ENCODE peak calls at places on chromosomes 7 and 10, in seven cellular contexts. One of them, this sample, is unnamed.

GRCh38 chr7:105996860-105997737 is 34.0 kb downstream of the CDHR3 start:
- DNase-seq in stimulated activated naive B cell treated with anti-CD40 and anti-IgM and Interleukin-4, amounts not matched to agents 10 μg/mL and 1 μg/mL and 100 μg/mL, for 72 hours: no peak
- DNase-seq in dermis microvascular lymphatic vessel endothelial cell: no peak
- DNase-seq in stimulated activated CD8-positive, alpha-beta memory T cell treated with anti-CD3 and anti-CD28 coated beads, Interleukin-15, amount 100 ng/mL, for 24 hours: no peak
- DNase-seq in CD4-positive, alpha-beta T cell: no peak
- DNase-seq in activated gamma-delta T cell treated with Interleukin-2 at 50 U/mL for 16 hours: no peak
- DNase-seq in COR-L47: no peak
- DNase-seq in this sample: no peak

GRCh38 chr10:78684954-78685353 is 383.8 kb upstream of the ZMIZ1 start:
- DNase-seq in stimulated activated naive B cell treated with anti-CD40 and anti-IgM and Interleukin-4, amounts not matched to agents 10 μg/mL and 1 μg/mL and 100 μg/mL, for 72 hours: no peak
- DNase-seq in dermis microvascular lymphatic vessel endothelial cell: no peak
- DNase-seq in stimulated activated CD8-positive, alpha-beta memory T cell treated with anti-CD3 and anti-CD28 coated beads, Interleukin-15, amount 100 ng/mL, for 24 hours: no peak
- DNase-seq in CD4-positive, alpha-beta T cell: no peak
- DNase-seq in activated gamma-delta T cell treated with Interleukin-2 at 50 U/mL for 16 hours: no peak
- DNase-seq in COR-L47: no peak
- DNase-seq in this sample: no peak

GRCh38 chr10:44125879-44126675 is 258.8 kb downstream of the CXCL12 start:
- DNase-seq in stimulated activated naive B cell treated with anti-CD40 and anti-IgM and Interleukin-4, amounts not matched to agents 10 μg/mL and 1 μg/mL and 100 μg/mL, for 72 hours: no peak
- DNase-seq in dermis microvascular lymphatic vessel endothelial cell: no peak
- DNase-seq in stimulated activated CD8-positive, alpha-beta memory T cell treated with anti-CD3 and anti-CD28 coated beads, Interleukin-15, amount 100 ng/mL, for 24 hours: no peak
- DNase-seq in CD4-positive, alpha-beta T cell: no peak
- DNase-seq in activated gamma-delta T cell treated with Interleukin-2 at 50 U/mL for 16 hours: no peak
- DNase-seq in COR-L47: no peak
- DNase-seq in this sample: no peak

GRCh38 chr10:127429601-127430312 is 119.4 kb upstream of the NPS start:
- DNase-seq in stimulated activated naive B cell treated with anti-CD40 and anti-IgM and Interleukin-4, amounts not matched to agents 10 μg/mL and 1 μg/mL and 100 μg/mL, for 72 hours: no peak
- DNase-seq in dermis microvascular lymphatic vessel endothelial cell: no peak
- DNase-seq in stimulated activated CD8-positive, alpha-beta memory T cell treated with anti-CD3 and anti-CD28 coated beads, Interleukin-15, amount 100 ng/mL, for 24 hours: no peak
- DNase-seq in CD4-positive, alpha-beta T cell: no peak
- DNase-seq in activated gamma-delta T cell treated with Interleukin-2 at 50 U/mL for 16 hours: no peak
- DNase-seq in COR-L47: no peak
- DNase-seq in this sample: no peak

GRCh38 chr10:7826971-7827370 is 8.7 kb downstream of the TAF3 start:
- DNase-seq in stimulated activated naive B cell treated with anti-CD40 and anti-IgM and Interleukin-4, amounts not matched to agents 10 μg/mL and 1 μg/mL and 100 μg/mL, for 72 hours: no peak
- DNase-seq in dermis microvascular lymphatic vessel endothelial cell: peak; percentile 2
- DNase-seq in stimulated activated CD8-positive, alpha-beta memory T cell treated with anti-CD3 and anti-CD28 coated beads, Interleukin-15, amount 100 ng/mL, for 24 hours: no peak
- DNase-seq in CD4-positive, alpha-beta T cell: no peak
- DNase-seq in activated gamma-delta T cell treated with Interleukin-2 at 50 U/mL for 16 hours: no peak
- DNase-seq in COR-L47: no peak
- DNase-seq in this sample: no peak

GRCh38 chr10:68027429-68027828 is 47.7 kb downstream of the HERC4 start:
- DNase-seq in stimulated activated naive B cell treated with anti-CD40 and anti-IgM and Interleukin-4, amounts not matched to agents 10 μg/mL and 1 μg/mL and 100 μg/mL, for 72 hours: no peak
- DNase-seq in dermis microvascular lymphatic vessel endothelial cell: no peak
- DNase-seq in stimulated activated CD8-positive, alpha-beta memory T cell treated with anti-CD3 and anti-CD28 coated beads, Interleukin-15, amount 100 ng/mL, for 24 hours: no peak
- DNase-seq in CD4-positive, alpha-beta T cell: no peak
- DNase-seq in activated gamma-delta T cell treated with Interleukin-2 at 50 U/mL for 16 hours: no peak
- DNase-seq in COR-L47: no peak
- DNase-seq in this sample: no peak

GRCh38 chr7:116708248-116708647 is 36.3 kb downstream of the MET start:
- DNase-seq in stimulated activated naive B cell treated with anti-CD40 and anti-IgM and Interleukin-4, amounts not matched to agents 10 μg/mL and 1 μg/mL and 100 μg/mL, for 72 hours: no peak
- DNase-seq in dermis microvascular lymphatic vessel endothelial cell: no peak
- DNase-seq in stimulated activated CD8-positive, alpha-beta memory T cell treated with anti-CD3 and anti-CD28 coated beads, Interleukin-15, amount 100 ng/mL, for 24 hours: no peak
- DNase-seq in CD4-positive, alpha-beta T cell: no peak
- DNase-seq in activated gamma-delta T cell treated with Interleukin-2 at 50 U/mL for 16 hours: no peak
- DNase-seq in COR-L47: no peak
- DNase-seq in this sample: no peak

GRCh38 chr7:90824386-90825307 is 228.5 kb downstream of the CDK14 start:
- DNase-seq in stimulated activated naive B cell treated with anti-CD40 and anti-IgM and Interleukin-4, amounts not matched to agents 10 μg/mL and 1 μg/mL and 100 μg/mL, for 72 hours: no peak
- DNase-seq in dermis microvascular lymphatic vessel endothelial cell: peak; percentile 63
- DNase-seq in stimulated activated CD8-positive, alpha-beta memory T cell treated with anti-CD3 and anti-CD28 coated beads, Interleukin-15, amount 100 ng/mL, for 24 hours: no peak
- DNase-seq in CD4-positive, alpha-beta T cell: no peak
- DNase-seq in activated gamma-delta T cell treated with Interleukin-2 at 50 U/mL for 16 hours: no peak
- DNase-seq in COR-L47: peak; percentile 1
- DNase-seq in this sample: no peak

GRCh38 chr10:49056356-49056755 is 59.0 kb downstream of the VSTM4 start:
- DNase-seq in stimulated activated naive B cell treated with anti-CD40 and anti-IgM and Interleukin-4, amounts not matched to agents 10 μg/mL and 1 μg/mL and 100 μg/mL, for 72 hours: no peak
- DNase-seq in dermis microvascular lymphatic vessel endothelial cell: no peak
- DNase-seq in stimulated activated CD8-positive, alpha-beta memory T cell treated with anti-CD3 and anti-CD28 coated beads, Interleukin-15, amount 100 ng/mL, for 24 hours: no peak
- DNase-seq in CD4-positive, alpha-beta T cell: no peak
- DNase-seq in activated gamma-delta T cell treated with Interleukin-2 at 50 U/mL for 16 hours: no peak
- DNase-seq in COR-L47: no peak
- DNase-seq in this sample: no peak

GRCh38 chr10:32189400-32190084 is 133.3 kb upstream of the KIF5B start:
- DNase-seq in stimulated activated naive B cell treated with anti-CD40 and anti-IgM and Interleukin-4, amounts not matched to agents 10 μg/mL and 1 μg/mL and 100 μg/mL, for 72 hours: no peak
- DNase-seq in dermis microvascular lymphatic vessel endothelial cell: peak; percentile 38
- DNase-seq in stimulated activated CD8-positive, alpha-beta memory T cell treated with anti-CD3 and anti-CD28 coated beads, Interleukin-15, amount 100 ng/mL, for 24 hours: no peak
- DNase-seq in CD4-positive, alpha-beta T cell: no peak
- DNase-seq in activated gamma-delta T cell treated with Interleukin-2 at 50 U/mL for 16 hours: no peak
- DNase-seq in COR-L47: no peak
- DNase-seq in this sample: no peak

GRCh38 chr10:32616438-32616837 is 170.5 kb downstream of the CCDC7 start:
- DNase-seq in stimulated activated naive B cell treated with anti-CD40 and anti-IgM and Interleukin-4, amounts not matched to agents 10 μg/mL and 1 μg/mL and 100 μg/mL, for 72 hours: no peak
- DNase-seq in dermis microvascular lymphatic vessel endothelial cell: no peak
- DNase-seq in stimulated activated CD8-positive, alpha-beta memory T cell treated with anti-CD3 and anti-CD28 coated beads, Interleukin-15, amount 100 ng/mL, for 24 hours: no peak
- DNase-seq in CD4-positive, alpha-beta T cell: no peak
- DNase-seq in activated gamma-delta T cell treated with Interleukin-2 at 50 U/mL for 16 hours: no peak
- DNase-seq in COR-L47: no peak
- DNase-seq in this sample: no peak

GRCh38 chr7:5172196-5172800 is 17.7 kb upstream of the WIPI2 start:
- DNase-seq in stimulated activated naive B cell treated with anti-CD40 and anti-IgM and Interleukin-4, amounts not matched to agents 10 μg/mL and 1 μg/mL and 100 μg/mL, for 72 hours: no peak
- DNase-seq in dermis microvascular lymphatic vessel endothelial cell: no peak
- DNase-seq in stimulated activated CD8-positive, alpha-beta memory T cell treated with anti-CD3 and anti-CD28 coated beads, Interleukin-15, amount 100 ng/mL, for 24 hours: no peak
- DNase-seq in CD4-positive, alpha-beta T cell: no peak
- DNase-seq in activated gamma-delta T cell treated with Interleukin-2 at 50 U/mL for 16 hours: no peak
- DNase-seq in COR-L47: no peak
- DNase-seq in this sample: no peak

GRCh38 chr7:131236318-131236672 is 91.4 kb upstream of the MKLN1 start:
- DNase-seq in stimulated activated naive B cell treated with anti-CD40 and anti-IgM and Interleukin-4, amounts not matched to agents 10 μg/mL and 1 μg/mL and 100 μg/mL, for 72 hours: no peak
- DNase-seq in dermis microvascular lymphatic vessel endothelial cell: no peak
- DNase-seq in stimulated activated CD8-positive, alpha-beta memory T cell treated with anti-CD3 and anti-CD28 coated beads, Interleukin-15, amount 100 ng/mL, for 24 hours: no peak
- DNase-seq in CD4-positive, alpha-beta T cell: no peak
- DNase-seq in activated gamma-delta T cell treated with Interleukin-2 at 50 U/mL for 16 hours: no peak
- DNase-seq in COR-L47: no peak
- DNase-seq in this sample: no peak

GRCh38 chr10:53899463-53899862 is 901.6 kb downstream of the PCDH15 start:
- DNase-seq in stimulated activated naive B cell treated with anti-CD40 and anti-IgM and Interleukin-4, amounts not matched to agents 10 μg/mL and 1 μg/mL and 100 μg/mL, for 72 hours: no peak
- DNase-seq in dermis microvascular lymphatic vessel endothelial cell: no peak
- DNase-seq in stimulated activated CD8-positive, alpha-beta memory T cell treated with anti-CD3 and anti-CD28 coated beads, Interleukin-15, amount 100 ng/mL, for 24 hours: no peak
- DNase-seq in CD4-positive, alpha-beta T cell: no peak
- DNase-seq in activated gamma-delta T cell treated with Interleukin-2 at 50 U/mL for 16 hours: no peak
- DNase-seq in COR-L47: no peak
- DNase-seq in this sample: no peak

GRCh38 chr10:60266513-60266912 is 123.2 kb downstream of the ANK3 start:
- DNase-seq in stimulated activated naive B cell treated with anti-CD40 and anti-IgM and Interleukin-4, amounts not matched to agents 10 μg/mL and 1 μg/mL and 100 μg/mL, for 72 hours: no peak
- DNase-seq in dermis microvascular lymphatic vessel endothelial cell: no peak
- DNase-seq in stimulated activated CD8-positive, alpha-beta memory T cell treated with anti-CD3 and anti-CD28 coated beads, Interleukin-15, amount 100 ng/mL, for 24 hours: no peak
- DNase-seq in CD4-positive, alpha-beta T cell: no peak
- DNase-seq in activated gamma-delta T cell treated with Interleukin-2 at 50 U/mL for 16 hours: no peak
- DNase-seq in COR-L47: no peak
- DNase-seq in this sample: no peak

GRCh38 chr10:45427956-45428338 is 53.9 kb downstream of the ALOX5 start:
- DNase-seq in stimulated activated naive B cell treated with anti-CD40 and anti-IgM and Interleukin-4, amounts not matched to agents 10 μg/mL and 1 μg/mL and 100 μg/mL, for 72 hours: no peak
- DNase-seq in dermis microvascular lymphatic vessel endothelial cell: no peak
- DNase-seq in stimulated activated CD8-positive, alpha-beta memory T cell treated with anti-CD3 and anti-CD28 coated beads, Interleukin-15, amount 100 ng/mL, for 24 hours: no peak
- DNase-seq in CD4-positive, alpha-beta T cell: no peak
- DNase-seq in activated gamma-delta T cell treated with Interleukin-2 at 50 U/mL for 16 hours: no peak
- DNase-seq in COR-L47: no peak
- DNase-seq in this sample: no peak

GRCh38 chr10:95214369-95214768 is 20.3 kb downstream of the ACSM6 start:
- DNase-seq in stimulated activated naive B cell treated with anti-CD40 and anti-IgM and Interleukin-4, amounts not matched to agents 10 μg/mL and 1 μg/mL and 100 μg/mL, for 72 hours: no peak
- DNase-seq in dermis microvascular lymphatic vessel endothelial cell: no peak
- DNase-seq in stimulated activated CD8-positive, alpha-beta memory T cell treated with anti-CD3 and anti-CD28 coated beads, Interleukin-15, amount 100 ng/mL, for 24 hours: no peak
- DNase-seq in CD4-positive, alpha-beta T cell: no peak
- DNase-seq in activated gamma-delta T cell treated with Interleukin-2 at 50 U/mL for 16 hours: no peak
- DNase-seq in COR-L47: no peak
- DNase-seq in this sample: no peak

GRCh38 chr10:131569851-131570715 is 258.6 kb upstream of the TCERG1L start:
- DNase-seq in stimulated activated naive B cell treated with anti-CD40 and anti-IgM and Interleukin-4, amounts not matched to agents 10 μg/mL and 1 μg/mL and 100 μg/mL, for 72 hours: no peak
- DNase-seq in dermis microvascular lymphatic vessel endothelial cell: no peak
- DNase-seq in stimulated activated CD8-positive, alpha-beta memory T cell treated with anti-CD3 and anti-CD28 coated beads, Interleukin-15, amount 100 ng/mL, for 24 hours: no peak
- DNase-seq in CD4-positive, alpha-beta T cell: no peak
- DNase-seq in activated gamma-delta T cell treated with Interleukin-2 at 50 U/mL for 16 hours: no peak
- DNase-seq in COR-L47: no peak
- DNase-seq in this sample: no peak

GRCh38 chr7:134852626-134853025 is 73.2 kb downstream of the CALD1 start:
- DNase-seq in stimulated activated naive B cell treated with anti-CD40 and anti-IgM and Interleukin-4, amounts not matched to agents 10 μg/mL and 1 μg/mL and 100 μg/mL, for 72 hours: no peak
- DNase-seq in dermis microvascular lymphatic vessel endothelial cell: no peak
- DNase-seq in stimulated activated CD8-positive, alpha-beta memory T cell treated with anti-CD3 and anti-CD28 coated beads, Interleukin-15, amount 100 ng/mL, for 24 hours: no peak
- DNase-seq in CD4-positive, alpha-beta T cell: no peak
- DNase-seq in activated gamma-delta T cell treated with Interleukin-2 at 50 U/mL for 16 hours: no peak
- DNase-seq in COR-L47: no peak
- DNase-seq in this sample: no peak

GRCh38 chr7:139588632-139589031 is 65.1 kb downstream of the CLEC2L start:
- DNase-seq in stimulated activated naive B cell treated with anti-CD40 and anti-IgM and Interleukin-4, amounts not matched to agents 10 μg/mL and 1 μg/mL and 100 μg/mL, for 72 hours: no peak
- DNase-seq in dermis microvascular lymphatic vessel endothelial cell: no peak
- DNase-seq in stimulated activated CD8-positive, alpha-beta memory T cell treated with anti-CD3 and anti-CD28 coated beads, Interleukin-15, amount 100 ng/mL, for 24 hours: no peak
- DNase-seq in CD4-positive, alpha-beta T cell: no peak
- DNase-seq in activated gamma-delta T cell treated with Interleukin-2 at 50 U/mL for 16 hours: no peak
- DNase-seq in COR-L47: no peak
- DNase-seq in this sample: no peak